ENCODE peak calls at places on chromosomes 1 and 21, in six cellular contexts. One of them, this sample, is unnamed.

GRCh38 chr1:232655041-232655745 is 25.3 kb upstream of the SIPA1L2 start:
- DNase-seq in breast epithelium: no peak
- DNase-seq in esophagus muscularis mucosa: no peak
- DNase-seq in heart left ventricle: no peak
- DNase-seq in tibial nerve: no peak
- DNase-seq in uterus: no peak
- DNase-seq in this sample: no peak

GRCh38 chr1:228002792-228003191 is 4.0 kb upstream of the WNT3A start:
- DNase-seq in breast epithelium: peak
- DNase-seq in esophagus muscularis mucosa: peak
- DNase-seq in heart left ventricle: no peak
- DNase-seq in tibial nerve: no peak
- DNase-seq in uterus: peak
- DNase-seq in this sample: no peak

GRCh38 chr21:41668686-41669532 is 97.9 kb downstream of the RIPK4 start:
- DNase-seq in breast epithelium: peak
- DNase-seq in esophagus muscularis mucosa: no peak
- DNase-seq in heart left ventricle: no peak
- DNase-seq in tibial nerve: no peak
- DNase-seq in uterus: no peak
- DNase-seq in this sample: no peak

GRCh38 chr1:9145021-9145668 is 16.2 kb upstream of the GPR157 start:
- DNase-seq in breast epithelium: no peak
- DNase-seq in esophagus muscularis mucosa: no peak
- DNase-seq in heart left ventricle: no peak
- DNase-seq in tibial nerve: no peak
- DNase-seq in uterus: no peak
- DNase-seq in this sample: peak

GRCh38 chr1:70504176-70504820 is 93.2 kb downstream of the CTH start:
- DNase-seq in breast epithelium: no peak
- DNase-seq in esophagus muscularis mucosa: no peak
- DNase-seq in heart left ventricle: no peak
- DNase-seq in tibial nerve: no peak
- DNase-seq in uterus: no peak
- DNase-seq in this sample: no peak

GRCh38 chr1:229835226-229835625 is 209.2 kb downstream of the URB2 start:
- DNase-seq in breast epithelium: no peak
- DNase-seq in esophagus muscularis mucosa: no peak
- DNase-seq in heart left ventricle: no peak
- DNase-seq in tibial nerve: no peak
- DNase-seq in uterus: no peak
- DNase-seq in this sample: no peak

GRCh38 chr21:39852021-39852721 is 15.1 kb upstream of the PCP4 start:
- DNase-seq in breast epithelium: no peak
- DNase-seq in esophagus muscularis mucosa: peak
- DNase-seq in heart left ventricle: no peak
- DNase-seq in tibial nerve: no peak
- DNase-seq in uterus: no peak
- DNase-seq in this sample: no peak

GRCh38 chr1:169102567-169102966 is 3.9 kb upstream of the ATP1B1 start:
- DNase-seq in breast epithelium: no peak
- DNase-seq in esophagus muscularis mucosa: no peak
- DNase-seq in heart left ventricle: no peak
- DNase-seq in tibial nerve: no peak
- DNase-seq in uterus: peak
- DNase-seq in this sample: peak

GRCh38 chr1:222420621-222421020 is 127.3 kb downstream of the HHIPL2 start:
- DNase-seq in breast epithelium: no peak
- DNase-seq in esophagus muscularis mucosa: no peak
- DNase-seq in heart left ventricle: no peak
- DNase-seq in tibial nerve: no peak
- DNase-seq in uterus: no peak
- DNase-seq in this sample: no peak

GRCh38 chr1:203703586-203703985 is 61.4 kb upstream of the LAX1 start:
- DNase-seq in breast epithelium: no peak
- DNase-seq in esophagus muscularis mucosa: no peak
- DNase-seq in heart left ventricle: no peak
- DNase-seq in tibial nerve: no peak
- DNase-seq in uterus: no peak
- DNase-seq in this sample: no peak

GRCh38 chr1:24526940-24527542 is 24.4 kb downstream of the RCAN3 start:
- DNase-seq in breast epithelium: no peak
- DNase-seq in esophagus muscularis mucosa: no peak
- DNase-seq in heart left ventricle: no peak
- DNase-seq in tibial nerve: no peak
- DNase-seq in uterus: no peak
- DNase-seq in this sample: peak

GRCh38 chr1:1217621-1218523 is 3.9 kb upstream of the TNFRSF4 start:
- DNase-seq in breast epithelium: no peak
- DNase-seq in esophagus muscularis mucosa: no peak
- DNase-seq in heart left ventricle: no peak
- DNase-seq in tibial nerve: no peak
- DNase-seq in uterus: no peak
- DNase-seq in this sample: no peak

GRCh38 chr1:205323794-205324193 is 2.2 kb upstream of the NUAK2 start:
- DNase-seq in breast epithelium: no peak
- DNase-seq in esophagus muscularis mucosa: no peak
- DNase-seq in heart left ventricle: no peak
- DNase-seq in tibial nerve: no peak
- DNase-seq in uterus: no peak
- DNase-seq in this sample: no peak

DNA sequence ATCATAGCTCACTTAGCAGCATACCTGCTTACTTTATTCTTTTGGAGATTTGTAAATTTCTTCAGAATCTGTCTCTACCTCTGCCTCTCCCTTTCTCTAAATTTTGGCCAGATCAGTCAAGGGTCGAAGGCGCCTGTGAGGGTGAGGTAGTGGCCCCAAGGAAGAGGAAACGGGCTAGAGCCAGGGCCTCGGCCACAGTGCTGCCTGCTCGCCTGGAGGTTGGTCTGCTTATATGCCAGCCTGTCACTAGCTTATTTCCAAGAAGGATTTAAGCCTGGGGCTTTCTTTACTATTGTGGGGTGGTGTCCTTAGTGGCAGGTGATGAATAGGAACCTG is 19.6 kb downstream of the PEX14 start:
- DNase-seq in breast epithelium: no peak
- DNase-seq in esophagus muscularis mucosa: no peak
- DNase-seq in heart left ventricle: no peak
- DNase-seq in tibial nerve: no peak
- DNase-seq in uterus: no peak
- DNase-seq in this sample: no peak
- TF ChIP-seq POLR2A in breast epithelium: no peak
- TF ChIP-seq POLR2A in esophagus muscularis mucosa: no peak
- TF ChIP-seq POLR2A in heart left ventricle: no peak
- TF ChIP-seq POLR2A in tibial nerve: no peak
- TF ChIP-seq POLR2A in uterus: no peak
- TF ChIP-seq POLR2A in this sample: no peak

GRCh38 chr1:218284917-218285635 is at the start of gene RRP15:
- DNase-seq in breast epithelium: peak
- DNase-seq in esophagus muscularis mucosa: peak
- DNase-seq in heart left ventricle: peak
- DNase-seq in tibial nerve: peak
- DNase-seq in uterus: peak
- DNase-seq in this sample: peak
- TF ChIP-seq POLR2A in breast epithelium: peak
- TF ChIP-seq POLR2A in esophagus muscularis mucosa: no peak
- TF ChIP-seq POLR2A in heart left ventricle: no peak
- TF ChIP-seq POLR2A in tibial nerve: peak
- TF ChIP-seq POLR2A in uterus: no peak
- TF ChIP-seq POLR2A in this sample: peak

GRCh38 chr1:155277070-155277895 is at the start of gene HCN3:
- DNase-seq in breast epithelium: peak
- DNase-seq in esophagus muscularis mucosa: peak
- DNase-seq in heart left ventricle: peak
- DNase-seq in tibial nerve: peak
- DNase-seq in uterus: peak
- DNase-seq in this sample: peak
- TF ChIP-seq POLR2A in breast epithelium: no peak
- TF ChIP-seq POLR2A in esophagus muscularis mucosa: no peak
- TF ChIP-seq POLR2A in heart left ventricle: no peak
- TF ChIP-seq POLR2A in tibial nerve: no peak
- TF ChIP-seq POLR2A in uterus: no peak
- TF ChIP-seq POLR2A in this sample: no peak

DNA sequence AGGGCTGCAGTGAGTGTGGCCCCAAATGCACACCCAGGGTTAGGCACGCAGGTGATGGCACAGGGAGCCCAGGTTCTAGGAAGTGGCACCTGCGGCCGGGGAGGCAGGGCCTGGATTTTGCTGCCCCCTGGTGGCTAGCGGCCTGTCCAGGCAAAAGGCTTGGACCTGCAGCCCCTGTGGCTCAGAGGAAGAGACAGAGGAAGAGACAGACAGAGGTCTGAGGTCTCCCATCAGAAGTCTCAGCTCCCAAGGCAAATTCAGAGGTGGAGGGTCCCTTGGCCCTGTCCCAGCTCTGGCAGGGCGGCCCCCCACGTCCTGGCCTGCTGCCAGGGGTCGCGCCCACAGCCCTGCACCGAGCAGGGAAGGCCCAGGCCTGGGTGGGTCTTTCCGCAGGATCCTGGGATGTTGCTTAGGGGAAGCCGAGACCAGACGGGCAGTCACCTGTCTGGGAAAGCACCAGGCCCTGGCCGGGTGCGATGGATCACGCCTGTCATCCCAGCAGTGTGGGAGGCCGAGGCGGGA is 8.0 kb upstream of the TNFRSF14 start:
- DNase-seq in breast epithelium: peak
- DNase-seq in esophagus muscularis mucosa: no peak
- DNase-seq in heart left ventricle: peak
- DNase-seq in tibial nerve: peak
- DNase-seq in uterus: peak
- DNase-seq in this sample: peak
- TF ChIP-seq POLR2A in breast epithelium: no peak
- TF ChIP-seq POLR2A in esophagus muscularis mucosa: no peak
- TF ChIP-seq POLR2A in heart left ventricle: no peak
- TF ChIP-seq POLR2A in tibial nerve: no peak
- TF ChIP-seq POLR2A in uterus: no peak
- TF ChIP-seq POLR2A in this sample: no peak

DNA sequence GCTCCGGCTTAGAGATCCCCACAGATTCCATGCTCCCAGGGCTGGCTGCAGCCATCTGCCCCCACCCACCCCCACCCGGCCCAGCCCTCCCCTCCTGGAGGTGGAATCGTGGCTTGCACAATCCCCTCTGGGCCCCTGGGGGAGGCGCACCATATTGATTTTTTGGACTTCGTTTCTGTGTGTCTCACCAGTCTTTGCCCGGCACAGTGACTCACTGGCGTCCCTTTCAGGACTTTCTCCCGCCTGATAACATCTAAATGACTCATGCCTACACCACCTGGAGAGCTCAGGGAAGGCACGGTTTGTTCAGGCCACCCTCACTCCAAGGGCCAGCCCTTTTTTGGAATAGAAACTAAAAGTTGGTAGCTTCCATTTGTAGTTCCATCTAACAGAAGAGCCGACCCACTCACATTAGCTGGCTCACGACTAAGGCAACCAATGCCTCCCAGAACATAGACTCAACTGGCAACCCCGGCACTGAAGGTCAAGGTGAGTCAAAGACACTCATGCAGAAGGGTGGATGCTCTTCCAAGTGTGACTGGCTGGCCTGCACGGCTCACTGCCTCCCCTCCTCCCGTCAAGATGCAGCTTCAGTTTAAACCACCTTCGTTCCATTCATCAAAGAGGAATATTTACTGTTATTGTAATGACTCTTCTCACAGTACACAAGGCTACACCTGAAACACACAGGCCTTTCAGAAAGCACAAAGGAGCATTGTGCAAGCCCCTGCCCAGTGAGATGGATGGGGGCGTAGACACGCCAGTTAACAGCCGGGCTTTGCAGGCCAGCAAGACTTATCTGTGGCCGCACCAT is 18.1 kb upstream of the ETS2 start:
- DNase-seq in breast epithelium: peak
- DNase-seq in esophagus muscularis mucosa: no peak
- DNase-seq in heart left ventricle: no peak
- DNase-seq in tibial nerve: no peak
- DNase-seq in uterus: no peak
- DNase-seq in this sample: peak
- TF ChIP-seq POLR2A in breast epithelium: no peak
- TF ChIP-seq POLR2A in esophagus muscularis mucosa: no peak
- TF ChIP-seq POLR2A in heart left ventricle: no peak
- TF ChIP-seq POLR2A in tibial nerve: no peak
- TF ChIP-seq POLR2A in uterus: no peak
- TF ChIP-seq POLR2A in this sample: no peak

DNA sequence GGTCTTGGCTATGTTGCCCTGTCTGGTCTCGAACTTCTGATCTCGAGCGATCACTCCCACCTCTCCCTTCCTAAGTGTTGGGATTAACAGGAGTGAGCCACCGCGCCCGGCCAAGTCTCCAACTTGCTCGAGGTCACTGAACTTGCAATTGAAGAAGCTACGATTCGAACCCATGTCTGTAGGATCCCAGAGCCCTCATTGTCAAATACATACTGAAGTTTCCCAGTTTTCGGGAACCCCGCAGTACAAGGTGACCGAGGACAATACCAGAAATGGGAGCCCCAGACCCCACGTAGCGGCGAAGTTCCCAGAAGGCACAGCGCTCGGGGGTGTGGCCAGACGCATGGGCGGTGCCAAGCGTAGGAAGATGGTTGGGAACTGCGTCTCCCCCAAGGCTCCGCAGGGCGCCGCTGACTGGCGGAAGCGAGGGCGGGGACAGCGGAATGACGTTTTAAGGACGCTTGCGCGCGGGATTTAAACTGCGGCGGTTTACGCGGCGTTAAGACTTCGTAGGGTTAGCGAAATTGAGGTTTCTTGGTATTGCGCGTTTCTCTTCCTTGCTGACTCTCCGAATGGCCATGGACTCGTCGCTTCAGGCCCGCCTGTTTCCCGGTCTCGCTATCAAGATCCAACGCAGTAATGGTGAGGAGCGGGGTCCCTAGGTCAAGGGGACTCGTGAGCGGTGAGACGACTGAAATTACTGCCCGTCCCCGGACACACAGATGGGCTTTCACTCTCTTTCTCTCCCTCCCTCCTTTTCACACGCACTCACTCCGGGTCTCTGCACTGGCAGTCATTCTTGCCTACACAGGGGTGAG is at the start of gene KIF2C:
- DNase-seq in breast epithelium: peak
- DNase-seq in esophagus muscularis mucosa: peak
- DNase-seq in heart left ventricle: peak
- DNase-seq in tibial nerve: peak
- DNase-seq in uterus: peak
- DNase-seq in this sample: peak
- TF ChIP-seq POLR2A in breast epithelium: peak
- TF ChIP-seq POLR2A in esophagus muscularis mucosa: peak
- TF ChIP-seq POLR2A in heart left ventricle: no peak
- TF ChIP-seq POLR2A in tibial nerve: peak
- TF ChIP-seq POLR2A in uterus: peak
- TF ChIP-seq POLR2A in this sample: peak

GRCh38 chr1:28735961-28736449 is 735 bp upstream of the YTHDF2 start:
- DNase-seq in breast epithelium: no peak
- DNase-seq in esophagus muscularis mucosa: no peak
- DNase-seq in heart left ventricle: no peak
- DNase-seq in tibial nerve: peak
- DNase-seq in uterus: no peak
- DNase-seq in this sample: no peak
- TF ChIP-seq POLR2A in breast epithelium: no peak
- TF ChIP-seq POLR2A in esophagus muscularis mucosa: no peak
- TF ChIP-seq POLR2A in heart left ventricle: no peak
- TF ChIP-seq POLR2A in tibial nerve: no peak
- TF ChIP-seq POLR2A in uterus: no peak
- TF ChIP-seq POLR2A in this sample: no peak

This sample was measured in Peyer's patch.